ENCODE peak calls at places on chromosomes 5 and 9, in ten cellular contexts. W, C, S, M, U, K, Y, H, A and R are unnamed samples.

GRCh38 chr5:116444373-116445058 is 130.1 kb downstream of the SEMA6A start:
- DNase-seq in H (no peak), W (no peak), U (no peak), K (no peak), A (no peak), C (no peak), Y (no peak), M (no peak), S (no peak), R (no peak)

GRCh38 chr5:176362098-176362442 is 506 bp upstream of the KIAA1191 start:
- DNase-seq in C (no peak), H (no peak), K (no peak), Y (no peak), U (no peak), S (no peak), M (no peak), A (no peak), W (no peak), R (no peak)

GRCh38 chr5:170426149-170426767 is 37.1 kb upstream of the KCNMB1 start:
- DNase-seq in S (no peak), W (no peak), C (no peak), K (no peak), Y (no peak), M (no peak), U (no peak), H (no peak), A (no peak), R (no peak)

GRCh38 chr5:121870489-121870888 is 18.8 kb downstream of the FTMT start:
- DNase-seq in H (no peak), K (no peak), W (no peak), A (peak; percentile 7), S (peak; percentile 31), U (no peak), M (no peak), Y (peak; percentile 14), C (peak; percentile 6), R (no peak)

GRCh38 chr5:1064383-1065142 is 47.3 kb downstream of the SLC12A7 start:
- DNase-seq in W (no peak), Y (no peak), U (no peak), M (no peak), A (no peak), K (no peak), S (no peak), H (no peak), C (no peak), R (no peak)

GRCh38 chr5:113574417-113574816 is 60.9 kb downstream of the YTHDC2 start:
- DNase-seq in U (no peak), Y (peak; percentile 86), S (peak; percentile 65), K (no peak), A (no peak), W (no peak), H (no peak), M (no peak), C (no peak), R (peak; percentile 45)

GRCh38 chr9:134968011-134968822 is 50.5 kb upstream of the FCN1 start:
- DNase-seq in M (no peak), Y (peak; percentile 54), W (no peak), K (peak; percentile 46), S (no peak), H (no peak), C (no peak), U (peak; percentile 25), A (no peak), R (no peak)

GRCh38 chr5:102670224-102670836 is 84.8 kb upstream of the PAM start:
- DNase-seq in H (no peak), U (no peak), W (no peak), K (no peak), A (peak; percentile 6), M (no peak), S (peak; percentile 76), Y (peak; percentile 25), C (no peak), R (no peak)

GRCh38 chr9:33290994-33291397 is 680 bp downstream of the NFX1 start:
- DNase-seq in S (no peak), W (no peak), Y (no peak), A (peak; percentile 83), K (no peak), H (no peak), C (no peak), M (no peak), U (no peak), R (peak; percentile 85)

GRCh38 chr5:140802781-140803271 is 2.0 kb downstream of the PCDHA3 start:
- DNase-seq in K (no peak), W (no peak), Y (no peak), U (no peak), M (no peak), C (no peak), A (no peak), H (no peak), S (no peak), R (no peak)

GRCh38 chr9:93630806-93631411 is 54.5 kb downstream of the PHF2 start:
- DNase-seq in A (no peak), C (no peak), K (no peak), U (peak; percentile 34), H (no peak), M (no peak), Y (no peak), W (no peak), S (no peak), R (no peak)

GRCh38 chr5:168128154-168128553 is 163.3 kb upstream of the WWC1 start:
- DNase-seq in C (no peak), Y (no peak), A (no peak), M (no peak), K (no peak), S (no peak), H (no peak), U (no peak), W (no peak), R (no peak)

GRCh38 chr5:31435730-31436129 is 96.2 kb downstream of the DROSHA start:
- DNase-seq in M (no peak), U (no peak), S (no peak), H (no peak), Y (no peak), A (no peak), W (no peak), K (no peak), C (no peak), R (no peak)

GRCh38 chr9:96490534-96491078 is 40.6 kb downstream of the HABP4 start:
- DNase-seq in Y (no peak), K (no peak), U (no peak), M (no peak), W (no peak), C (no peak), A (no peak), S (no peak), H (no peak), R (no peak)

GRCh38 chr9:133821606-133822438 is 83.7 kb upstream of the SARDH start:
- DNase-seq in A (no peak), W (no peak), K (no peak), C (no peak), M (no peak), H (no peak), U (peak; percentile 62), Y (no peak), S (no peak), R (no peak)

GRCh38 chr5:82388186-82388585 is 110.0 kb upstream of the RPS23 start:
- DNase-seq in M (no peak), W (no peak), S (no peak), K (no peak), U (no peak), H (no peak), C (no peak), Y (peak; percentile 88), A (no peak), R (no peak)

GRCh38 chr5:169695919-169696490 is 58.9 kb downstream of the DOCK2 start:
- DNase-seq in U (no peak), A (peak; percentile 96), Y (peak; percentile 94), H (no peak), M (no peak), C (no peak), W (no peak), K (no peak), S (peak; percentile 96), R (peak; percentile 64)

GRCh38 chr9:129198737-129199435 is 20.8 kb upstream of the IER5L start:
- DNase-seq in S (no peak), H (no peak), A (no peak), Y (no peak), M (no peak), C (no peak), K (no peak), U (no peak), W (no peak), R (no peak)

GRCh38 chr9:129195606-129196005 is 17.5 kb upstream of the IER5L start:
- DNase-seq in W (no peak), A (no peak), S (peak; percentile 4), U (no peak), K (no peak), Y (no peak), H (no peak), M (no peak), C (no peak), R (no peak)

GRCh38 chr9:129201289-129201688 is 23.2 kb upstream of the IER5L start:
- DNase-seq in U (no peak), H (no peak), S (no peak), C (no peak), K (no peak), Y (no peak), M (no peak), W (no peak), A (no peak), R (no peak)

GRCh38 chr9:129200255-129200654 is 22.2 kb upstream of the IER5L start:
- DNase-seq in H (no peak), A (no peak), M (no peak), Y (no peak), S (no peak), C (no peak), K (no peak), W (no peak), U (no peak), R (no peak)

GRCh38 chr9:129197978-129198736 is 20.1 kb upstream of the IER5L start:
- DNase-seq in U (peak; percentile 57), M (no peak), K (no peak), C (no peak), S (no peak), A (peak; percentile 78), Y (peak; percentile 93), H (peak; percentile 84), W (no peak), R (no peak)
- H3K27ac ChIP-seq in U (peak overlapping the region; percentile 71), M (no peak overlapping the region), K (peak overlapping the region; percentile 42), C (no peak overlapping the region), S (no peak overlapping the region), A (no peak overlapping the region), Y (no peak overlapping the region), H (peak overlapping the region; percentile 74), W (no peak overlapping the region), R (no peak overlapping the region)

GRCh38 chr5:72281430-72281763 is 38.6 kb downstream of the MRPS27 start:
- DNase-seq in U (no peak), A (no peak), S (no peak), M (no peak), Y (peak; percentile 12), C (peak; percentile 18), K (no peak), H (no peak), W (no peak), R (no peak)
- H3K27ac ChIP-seq in U (no peak overlapping the region), A (no peak overlapping the region), S (no peak overlapping the region), M (no peak overlapping the region), Y (no peak overlapping the region), C (peak overlapping the region; percentile 100), K (no peak overlapping the region), H (peak overlapping the region; percentile 76), W (no peak overlapping the region), R (peak overlapping the region; percentile 73)

GRCh38 chr5:95777441-95777840 is 45.1 kb downstream of the GLRX start:
- DNase-seq in Y (no peak), S (no peak), C (no peak), K (no peak), U (no peak), M (no peak), H (no peak), W (no peak), A (no peak), R (no peak)
- H3K27ac ChIP-seq in Y (peak overlapping the region; percentile 24), S (no peak overlapping the region), C (no peak overlapping the region), K (no peak overlapping the region), U (no peak overlapping the region), M (no peak overlapping the region), H (no peak overlapping the region), W (no peak overlapping the region), A (no peak overlapping the region), R (no peak overlapping the region)

GRCh38 chr9:131284856-131285255 is 4.7 kb upstream of the PLPP7 start:
- DNase-seq in C (no peak), W (no peak), S (no peak), U (no peak), Y (no peak), A (no peak), H (no peak), K (no peak), M (no peak), R (no peak)
- H3K27ac ChIP-seq in C (no peak overlapping the region), W (no peak overlapping the region), S (no peak overlapping the region), U (no peak overlapping the region), Y (no peak overlapping the region), A (no peak overlapping the region), H (no peak overlapping the region), K (no peak overlapping the region), M (no peak overlapping the region), R (no peak overlapping the region)